ENCODE peak calls at places on chromosome X, in six cellular contexts. G is OCI-LY7; V is breast epithelium; I is GM12878; Y is CD8-positive, alpha-beta memory T cell; L is kidney. H is an unnamed sample. For H3K9me3, the result is how much of the 10 kb centered on the place peaks cover.

GRCh38 chrX:18714910-18715309 is 7.5 kb downstream of the PPEF1 start:
- DNase-seq in V (no peak), L (no peak), G (no peak), Y (no peak), I (no peak), H (no peak)

GRCh38 chrX:25011589-25012432 is 4.0 kb downstream of the ARX start:
- DNase-seq in Y (no peak), L (no peak), G (no peak), I (no peak), V (no peak), H (no peak)

GRCh38 chrX:141960573-141960972 is 56.9 kb downstream of the MAGEC1 start:
- DNase-seq in Y (no peak), G (no peak), I (no peak), V (no peak), L (no peak), H (no peak)

GRCh38 chrX:40945366-40945713 is 139.9 kb upstream of the USP9X start:
- DNase-seq in Y (no peak), I (peak), L (no peak), V (peak), G (no peak), H (no peak)

GRCh38 chrX:119266364-119266995 is 30.4 kb downstream of the PGRMC1 start:
- DNase-seq in I (no peak), G (peak), V (no peak), L (no peak), Y (no peak), H (no peak)

GRCh38 chrX:41889317-41890025 is 33.9 kb downstream of the CASK start:
- DNase-seq in V (no peak), I (no peak), Y (no peak), G (no peak), L (no peak), H (no peak)

GRCh38 chrX:47030339-47030738 is 47.9 kb upstream of the RGN start:
- DNase-seq in L (no peak), G (peak), V (no peak), I (peak), Y (no peak), H (no peak)

GRCh38 chrX:133909888-133910287 is 75.5 kb downstream of the GPC3 start:
- DNase-seq in L (no peak), I (no peak), V (no peak), G (no peak), Y (no peak), H (no peak)

GRCh38 chrX:46953597-46953996 is 41.4 kb downstream of the JADE3 start:
- DNase-seq in Y (no peak), V (no peak), L (no peak), I (no peak), G (no peak), H (no peak)

GRCh38 chrX:135185795-135186443 is 14.7 kb upstream of the CT55 start:
- DNase-seq in G (peak), V (no peak), L (no peak), Y (no peak), I (peak), H (no peak)

GRCh38 chrX:2609431-2610238 is 81.5 kb upstream of the CD99 start:
- DNase-seq in Y (no peak), L (no peak), I (no peak), G (peak), V (no peak), H (no peak)

GRCh38 chrX:84221181-84221580 is 33.2 kb upstream of the RPS6KA6 start:
- DNase-seq in I (no peak), L (no peak), Y (no peak), G (no peak), V (no peak), H (no peak)

GRCh38 chrX:132908891-132909290 is 49.5 kb downstream of the HS6ST2 start:
- DNase-seq in G (no peak), L (no peak), Y (no peak), V (no peak), I (no peak), H (no peak)

GRCh38 chrX:97294016-97294415 is 410.3 kb downstream of the RPA4 start:
- DNase-seq in V (no peak), I (no peak), G (no peak), L (no peak), Y (no peak), H (no peak)

DNA sequence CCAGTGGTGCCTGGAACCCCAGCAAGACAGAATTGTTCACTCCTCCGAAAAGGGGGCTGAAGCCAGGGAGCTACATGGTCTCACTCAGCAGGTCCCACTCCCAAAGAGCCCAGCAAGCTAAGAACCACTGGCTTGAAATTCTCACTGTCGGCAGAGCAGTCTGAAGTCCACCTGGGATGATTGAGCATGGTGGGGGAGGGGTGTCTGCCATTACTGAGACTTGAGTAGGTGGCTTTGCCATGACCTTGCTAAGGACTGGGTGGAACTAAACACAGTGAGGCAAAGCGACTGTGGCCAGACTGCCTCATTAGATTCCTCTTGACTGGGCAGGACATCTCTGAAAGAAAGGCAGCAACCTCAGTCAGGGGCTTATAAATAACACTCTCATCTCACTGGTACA is 122.6 kb upstream of the ZC4H2 start:
- DNase-seq in L (no peak), G (no peak), Y (no peak), V (no peak), I (no peak), H (no peak)
- H3K9me3 ChIP-seq in L (under half), G (under half), Y (under half), V (under half), I (under half), H (under half)

GRCh38 chrX:14616301-14616700 is 87.0 kb downstream of the GLRA2 start:
- DNase-seq in L (no peak), G (no peak), Y (no peak), I (no peak), V (no peak), H (no peak)
- H3K27ac ChIP-seq in L (no peak), G (no peak), Y (no peak), I (no peak), V (no peak), H (no peak)

GRCh38 chrX:62931625-62932024 is 419.5 kb downstream of the SPIN4 start:
- DNase-seq in I (no peak), L (no peak), G (no peak), V (no peak), Y (no peak), H (no peak)
- H3K9me3 ChIP-seq in I (under half), L (under half), G (under half), V (under half), Y (under half), H (under half)

GRCh38 chrX:87516716-87517115 is 886 bp upstream of the KLHL4 start:
- DNase-seq in Y (no peak), I (no peak), G (no peak), V (no peak), L (no peak), H (no peak)

GRCh38 chrX:87518504-87518903 is 902 bp downstream of the KLHL4 start:
- DNase-seq in I (no peak), Y (no peak), L (no peak), V (no peak), G (no peak), H (no peak)

GRCh38 chrX:87517571-87518141 is at the start of gene KLHL4:
- DNase-seq in Y (no peak), I (no peak), L (no peak), V (no peak), G (no peak), H (no peak)
- H3K27ac ChIP-seq in Y (no peak), I (no peak), L (no peak), V (no peak), G (no peak), H (no peak)

DNA sequence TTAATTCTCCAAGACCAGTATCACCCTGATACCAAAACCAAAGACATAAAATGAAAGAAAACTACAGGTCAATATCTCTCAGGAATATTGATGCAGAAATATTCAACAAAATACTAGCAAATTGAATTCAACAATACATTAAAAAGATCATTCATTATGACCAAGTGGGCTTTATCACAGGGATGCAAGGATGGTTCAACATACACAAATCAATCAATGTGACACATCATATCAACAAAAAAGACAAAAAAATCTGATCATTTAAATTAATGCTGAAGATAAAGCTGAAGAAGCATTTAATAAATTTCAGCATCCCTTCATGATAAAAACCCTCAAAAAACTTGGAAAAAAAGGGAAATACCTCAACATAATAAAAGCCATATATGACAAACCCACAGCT is 341.4 kb downstream of the GUCY2F start:
- DNase-seq in L (no peak), G (no peak), V (no peak), I (no peak), Y (no peak), H (no peak)
- H3K9me3 ChIP-seq in L (under half), G (under half), V (under half), I (under half), Y (under half), H (under half)

GRCh38 chrX:72102760-72103159 is 29.0 kb downstream of the RTL5 start:
- DNase-seq in Y (no peak), V (no peak), G (no peak), L (no peak), I (no peak), H (no peak)

GRCh38 chrX:72101597-72102037 is 30.1 kb downstream of the RTL5 start:
- DNase-seq in Y (no peak), G (no peak), V (no peak), I (no peak), L (no peak), H (no peak)

GRCh38 chrX:72100824-72101351 is 30.8 kb downstream of the RTL5 start:
- DNase-seq in L (no peak), G (no peak), I (peak), V (no peak), Y (peak), H (no peak)

GRCh38 chrX:72097081-72097480 is 34.6 kb downstream of the RTL5 start:
- DNase-seq in V (no peak), I (no peak), G (no peak), Y (no peak), L (no peak), H (no peak)

DNA sequence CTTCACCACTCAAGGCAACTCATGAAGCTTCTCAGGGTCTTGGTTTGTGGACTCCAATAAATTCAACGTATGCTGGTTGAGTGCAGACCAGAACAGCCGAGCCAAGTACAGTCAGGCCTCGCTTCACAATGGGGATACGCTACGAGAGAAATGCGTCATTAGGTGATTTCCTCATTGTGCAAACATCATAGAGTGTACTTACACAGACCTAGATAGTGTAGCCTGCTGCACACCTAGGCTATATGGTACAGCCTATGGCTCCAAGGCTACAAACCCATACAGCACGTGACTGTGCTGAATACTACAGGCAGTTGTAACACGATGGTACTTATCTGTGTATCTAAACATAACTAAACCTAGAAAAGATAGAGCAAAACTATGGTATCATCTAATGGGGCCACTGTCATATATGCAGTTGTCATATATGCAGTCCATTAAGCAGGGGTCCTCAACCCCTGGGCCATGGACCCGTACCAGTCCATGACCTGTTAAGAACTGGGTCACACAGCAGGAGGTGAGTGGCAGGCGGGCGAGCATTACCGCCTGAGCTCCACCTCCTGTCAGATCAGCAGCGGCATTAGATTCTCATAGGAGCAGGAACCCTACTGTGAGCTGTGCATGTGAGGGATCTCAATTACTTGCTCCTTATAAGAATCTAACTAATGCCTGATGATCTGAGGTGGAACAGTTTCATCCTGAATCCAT is 31.5 kb downstream of the RTL5 start:
- DNase-seq in I (no peak), L (no peak), G (no peak), Y (no peak), V (no peak), H (no peak)
- H3K27ac ChIP-seq in I (no peak), L (no peak), G (no peak), Y (peak), V (no peak), H (no peak)

GRCh38 chrX:15877380-15877779 is 22.8 kb upstream of the AP1S2 start:
- DNase-seq in V (no peak), Y (no peak), I (no peak), L (no peak), G (no peak), H (no peak)

GRCh38 chrX:15874672-15875071 is 20.1 kb upstream of the AP1S2 start:
- DNase-seq in Y (no peak), L (no peak), V (no peak), I (no peak), G (no peak), H (no peak)

GRCh38 chrX:15869695-15870094 is 15.1 kb upstream of the AP1S2 start:
- DNase-seq in G (no peak), V (no peak), L (no peak), Y (no peak), I (no peak), H (no peak)

DNA sequence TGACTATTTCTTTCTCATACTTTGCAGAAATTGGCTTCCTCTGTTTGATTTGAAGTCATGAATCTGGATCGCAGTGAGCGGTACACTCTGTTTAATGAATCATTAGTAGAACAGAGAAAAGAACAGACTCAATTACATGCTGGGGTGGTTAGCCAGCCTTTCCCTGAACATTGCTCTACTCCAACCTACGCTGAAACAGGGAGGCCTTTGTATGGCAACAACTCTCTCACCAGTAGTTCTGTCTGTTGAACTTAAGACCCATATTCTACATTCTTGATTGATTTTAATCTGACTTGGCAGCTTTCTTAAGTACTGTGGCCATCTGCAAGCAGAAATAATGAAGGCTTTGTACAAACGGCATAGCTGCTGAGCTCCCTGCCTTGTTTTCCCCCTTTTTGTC is 19.0 kb upstream of the AP1S2 start:
- DNase-seq in V (no peak), L (no peak), I (no peak), G (no peak), Y (no peak), H (no peak)
- H3K9me3 ChIP-seq in V (under half), L (under half), I (under half), G (under half), Y (under half), H (under half)

DNA sequence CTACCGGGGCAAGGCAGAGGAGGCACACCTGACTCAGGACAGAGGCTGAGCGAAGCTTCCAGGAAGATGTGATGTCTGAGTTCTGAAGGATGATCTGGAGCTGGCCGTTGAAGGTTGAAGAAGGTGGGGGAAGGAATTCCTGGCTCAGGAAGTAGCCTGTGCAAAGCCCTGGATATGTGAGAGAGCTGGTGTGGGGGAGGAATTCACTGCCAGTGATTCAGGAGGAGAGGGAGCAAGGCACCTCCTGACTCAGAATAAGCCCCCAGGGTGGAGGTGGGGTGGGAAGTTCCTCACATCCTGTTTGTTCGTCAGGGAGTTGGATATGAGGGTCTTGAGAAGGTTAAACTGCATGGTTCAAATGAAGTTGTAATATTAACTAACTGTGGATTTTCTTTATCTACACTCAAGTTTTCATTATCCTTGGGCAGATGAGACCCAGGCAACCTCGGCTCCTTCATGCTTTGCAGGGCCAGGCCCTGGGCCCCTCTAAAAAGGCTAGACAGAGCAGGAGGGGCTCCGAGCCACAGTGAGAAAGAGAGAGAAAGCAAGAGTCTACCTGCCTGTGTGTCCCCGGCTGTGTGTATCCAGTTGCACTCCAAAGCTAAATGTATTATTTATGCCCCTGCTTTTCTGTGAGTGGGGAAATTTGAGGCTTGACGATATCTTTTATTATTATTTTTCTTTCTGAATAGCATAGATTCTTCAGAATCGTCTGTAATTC is 7.1 kb downstream of the NHSL2 start:
- DNase-seq in Y (no peak), I (no peak), G (no peak), L (no peak), V (no peak), H (no peak)
- H3K27ac ChIP-seq in Y (no peak), I (no peak), G (no peak), L (no peak), V (no peak), H (no peak)

GRCh38 chrX:49656554-49656953 is 39.2 kb downstream of the PAGE1 start:
- DNase-seq in L (no peak), G (no peak), Y (no peak), I (no peak), V (no peak), H (no peak)

GRCh38 chrX:49661881-49662280 is 33.9 kb downstream of the PAGE1 start:
- DNase-seq in V (no peak), L (no peak), I (no peak), Y (no peak), G (no peak), H (no peak)

GRCh38 chrX:49664824-49665223 is 31.0 kb downstream of the PAGE1 start:
- DNase-seq in G (no peak), L (no peak), Y (no peak), V (no peak), I (no peak), H (no peak)

DNA sequence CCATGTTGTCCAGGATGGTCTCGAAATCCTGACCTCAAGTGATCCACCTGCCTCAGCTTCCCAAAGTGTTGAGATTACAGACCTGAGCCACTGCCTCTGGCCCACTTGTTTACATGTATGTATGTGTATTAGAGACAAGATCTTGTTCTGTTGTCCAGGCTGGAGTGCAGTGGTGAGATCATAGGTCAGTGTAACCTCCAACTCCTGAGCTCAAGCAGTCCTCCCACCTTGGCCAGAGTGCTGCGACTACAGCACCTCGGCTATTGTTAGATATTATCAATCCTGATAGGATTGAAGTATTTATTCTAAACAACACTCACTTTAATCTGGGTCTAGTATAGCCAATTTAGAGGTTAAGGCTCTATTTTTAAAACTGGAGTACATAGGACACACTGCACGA is 36.0 kb downstream of the PAGE1 start:
- DNase-seq in L (no peak), G (no peak), Y (no peak), V (no peak), I (no peak), H (no peak)
- H3K9me3 ChIP-seq in L (under half), G (under half), Y (under half), V (under half), I (under half), H (under half)

H was measured in esophagus squamous epithelium.